ENCODE peak calls at places on chromosomes 3 and 15, in four cellular contexts. S is NCI-H146; W is choroid plexus epithelial cell; G is central memory CD4-positive, alpha-beta T cell. L is an unnamed sample.

GRCh38 chr3:48478631-48479555 is 25.1 kb downstream of the SHISA5 start:
- DNase-seq in S (peak; percentile 15), W (no peak), G (peak; percentile 87), L (no peak)

GRCh38 chr3:194178693-194179092 is 42.7 kb downstream of the HES1 start:
- DNase-seq in S (no peak), W (no peak), G (no peak), L (no peak)

GRCh38 chr3:73148653-73149052 is 87.2 kb downstream of the EBLN2 start:
- DNase-seq in S (no peak), W (no peak), G (no peak), L (no peak)

GRCh38 chr3:4772858-4773257 is 206.4 kb upstream of the BHLHE40 start:
- DNase-seq in S (no peak), W (no peak), G (no peak), L (no peak)

GRCh38 chr3:105866656-105867653 is 1.9 kb downstream of the CBLB start:
- DNase-seq in S (no peak), W (peak; percentile 68), G (peak; percentile 23), L (peak; percentile 56)

GRCh38 chr15:44550734-44551133 is 13.8 kb downstream of the EIF3J start:
- DNase-seq in S (no peak), W (no peak), G (no peak), L (no peak)

GRCh38 chr3:4550957-4551754 is 58.0 kb downstream of the ITPR1 start:
- DNase-seq in S (no peak), W (no peak), G (no peak), L (peak; percentile 87)

GRCh38 chr3:123447749-123448502 is 964 bp downstream of the ADCY5 start:
- DNase-seq in S (peak; percentile 68), W (no peak), G (peak; percentile 33), L (no peak)

GRCh38 chr3:44048196-44048924 is 193.3 kb upstream of the TOPAZ1 start:
- DNase-seq in S (no peak), W (peak; percentile 30), G (no peak), L (no peak)

GRCh38 chr3:101300073-101300472 is 20.3 kb downstream of the IMPG2 start:
- DNase-seq in S (no peak), W (no peak), G (no peak), L (no peak)

GRCh38 chr3:186570941-186571643 is 572 bp downstream of the DNAJB11 start:
- DNase-seq in S (peak; percentile 42), W (no peak), G (no peak), L (no peak)

GRCh38 chr3:196127308-196128040 is 45.6 kb upstream of the TFRC start:
- DNase-seq in S (no peak), W (no peak), G (peak; percentile 16), L (peak; percentile 67)

GRCh38 chr3:54056521-54056920 is 65.8 kb upstream of the CACNA2D3 start:
- DNase-seq in S (no peak), W (peak; percentile 1), G (no peak), L (no peak)

GRCh38 chr15:93982226-93982641 is 249.1 kb upstream of the MCTP2 start:
- DNase-seq in S (no peak), W (no peak), G (no peak), L (peak; percentile 59)

GRCh38 chr15:68187559-68187958 is 17.6 kb downstream of the CALML4 start:
- DNase-seq in S (no peak), W (peak; percentile 92), G (no peak), L (peak; percentile 77)

GRCh38 chr3:185089343-185089742 is 63.5 kb downstream of the C3orf70 start:
- DNase-seq in S (no peak), W (peak; percentile 68), G (no peak), L (peak; percentile 17)

GRCh38 chr3:143206955-143207337 is 87.4 kb downstream of the CHST2 start:
- DNase-seq in S (peak; percentile 87), W (no peak), G (no peak), L (no peak)

GRCh38 chr3:147906275-147906674 is 497.1 kb downstream of the ZIC1 start:
- DNase-seq in S (no peak), W (peak; percentile 29), G (no peak), L (no peak)

GRCh38 chr3:149342413-149343340 is 9.2 kb upstream of the TM4SF18 start:
- DNase-seq in S (peak; percentile 8), W (peak; percentile 85), G (no peak), L (peak; percentile 71)

GRCh38 chr15:85750319-85750806 is 44.4 kb downstream of the KLHL25 start:
- DNase-seq in S (no peak), W (peak; percentile 57), G (no peak), L (peak; percentile 64)

GRCh38 chr15:40421246-40422157 is 15.9 kb downstream of the IVD start:
- DNase-seq in S (peak; percentile 48), W (peak; percentile 71), G (peak; percentile 66), L (peak; percentile 66)

GRCh38 chr3:31550452-31551251 is 17.9 kb downstream of the STT3B start:
- DNase-seq in S (no peak), W (peak; percentile 53), G (peak; percentile 23), L (peak; percentile 31)

GRCh38 chr3:149010504-149010951 is 19.2 kb downstream of the GYG1 start:
- DNase-seq in S (no peak), W (no peak), G (no peak), L (no peak)

GRCh38 chr3:52001443-52001974 is 5.8 kb upstream of the RPL29 start:
- DNase-seq in S (peak; percentile 76), W (peak; percentile 66), G (peak; percentile 78), L (peak; percentile 59)

GRCh38 chr3:32176989-32177701 is 61.3 kb upstream of the CMTM8 start:
- DNase-seq in S (peak; percentile 51), W (peak; percentile 74), G (peak; percentile 62), L (peak; percentile 53)